ENCODE peak calls at places on chromosomes 3 and 15, in seven cellular contexts. One of them, this sample, is unnamed.

GRCh38 chr3:21704796-21705195 is 46.2 kb downstream of the ZNF385D start:
- DNase-seq in mucosa of descending colon: no peak
- DNase-seq in T-helper 9 cell: no peak
- DNase-seq in effector CD8-positive, alpha-beta T cell: no peak
- DNase-seq in anterior cingulate cortex: no peak
- DNase-seq in NCI-H510A treated with DMSO at 0.1 percent for 48 hours: no peak
- DNase-seq in stimulated activated CD4-positive, alpha-beta T cell treated with anti-CD3 and anti-CD28 coated beads, Interleukin-1b, Interleukin-23, amount 100 ng/mL, for 4 hours: no peak
- DNase-seq in this sample: no peak

GRCh38 chr3:25493786-25494185 is 65.7 kb downstream of the RARB start:
- DNase-seq in mucosa of descending colon: no peak
- DNase-seq in T-helper 9 cell: no peak
- DNase-seq in effector CD8-positive, alpha-beta T cell: no peak
- DNase-seq in anterior cingulate cortex: no peak
- DNase-seq in NCI-H510A treated with DMSO at 0.1 percent for 48 hours: no peak
- DNase-seq in stimulated activated CD4-positive, alpha-beta T cell treated with anti-CD3 and anti-CD28 coated beads, Interleukin-1b, Interleukin-23, amount 100 ng/mL, for 4 hours: no peak
- DNase-seq in this sample: no peak

GRCh38 chr3:66053009-66053782 is 14.5 kb upstream of the MAGI1 start:
- DNase-seq in mucosa of descending colon: no peak
- DNase-seq in T-helper 9 cell: no peak
- DNase-seq in effector CD8-positive, alpha-beta T cell: no peak
- DNase-seq in anterior cingulate cortex: no peak
- DNase-seq in NCI-H510A treated with DMSO at 0.1 percent for 48 hours: no peak
- DNase-seq in stimulated activated CD4-positive, alpha-beta T cell treated with anti-CD3 and anti-CD28 coated beads, Interleukin-1b, Interleukin-23, amount 100 ng/mL, for 4 hours: no peak
- DNase-seq in this sample: no peak

GRCh38 chr3:14301558-14301957 is 100.8 kb upstream of the SLC6A6 start:
- DNase-seq in mucosa of descending colon: no peak
- DNase-seq in T-helper 9 cell: no peak
- DNase-seq in effector CD8-positive, alpha-beta T cell: no peak
- DNase-seq in anterior cingulate cortex: no peak
- DNase-seq in NCI-H510A treated with DMSO at 0.1 percent for 48 hours: no peak
- DNase-seq in stimulated activated CD4-positive, alpha-beta T cell treated with anti-CD3 and anti-CD28 coated beads, Interleukin-1b, Interleukin-23, amount 100 ng/mL, for 4 hours: no peak
- DNase-seq in this sample: no peak

GRCh38 chr3:48716508-48716981 is 476 bp downstream of the IP6K2 start:
- DNase-seq in mucosa of descending colon: peak
- DNase-seq in T-helper 9 cell: peak
- DNase-seq in effector CD8-positive, alpha-beta T cell: no peak
- DNase-seq in anterior cingulate cortex: peak
- DNase-seq in NCI-H510A treated with DMSO at 0.1 percent for 48 hours: no peak
- DNase-seq in stimulated activated CD4-positive, alpha-beta T cell treated with anti-CD3 and anti-CD28 coated beads, Interleukin-1b, Interleukin-23, amount 100 ng/mL, for 4 hours: no peak
- DNase-seq in this sample: no peak

GRCh38 chr3:19348929-19349564 is 200.7 kb downstream of the KCNH8 start:
- DNase-seq in mucosa of descending colon: no peak
- DNase-seq in T-helper 9 cell: no peak
- DNase-seq in effector CD8-positive, alpha-beta T cell: no peak
- DNase-seq in anterior cingulate cortex: no peak
- DNase-seq in NCI-H510A treated with DMSO at 0.1 percent for 48 hours: peak
- DNase-seq in stimulated activated CD4-positive, alpha-beta T cell treated with anti-CD3 and anti-CD28 coated beads, Interleukin-1b, Interleukin-23, amount 100 ng/mL, for 4 hours: no peak
- DNase-seq in this sample: no peak

GRCh38 chr15:79970921-79971434 is at the start of gene BCL2A1:
- DNase-seq in mucosa of descending colon: no peak
- DNase-seq in T-helper 9 cell: peak
- DNase-seq in effector CD8-positive, alpha-beta T cell: no peak
- DNase-seq in anterior cingulate cortex: peak
- DNase-seq in NCI-H510A treated with DMSO at 0.1 percent for 48 hours: no peak
- DNase-seq in stimulated activated CD4-positive, alpha-beta T cell treated with anti-CD3 and anti-CD28 coated beads, Interleukin-1b, Interleukin-23, amount 100 ng/mL, for 4 hours: peak
- DNase-seq in this sample: peak

GRCh38 chr15:90401499-90401898 is 13.5 kb downstream of the IQGAP1 start:
- DNase-seq in mucosa of descending colon: no peak
- DNase-seq in T-helper 9 cell: no peak
- DNase-seq in effector CD8-positive, alpha-beta T cell: no peak
- DNase-seq in anterior cingulate cortex: no peak
- DNase-seq in NCI-H510A treated with DMSO at 0.1 percent for 48 hours: peak
- DNase-seq in stimulated activated CD4-positive, alpha-beta T cell treated with anti-CD3 and anti-CD28 coated beads, Interleukin-1b, Interleukin-23, amount 100 ng/mL, for 4 hours: no peak
- DNase-seq in this sample: no peak

GRCh38 chr3:105747056-105747455 is 121.8 kb downstream of the CBLB start:
- DNase-seq in mucosa of descending colon: no peak
- DNase-seq in T-helper 9 cell: no peak
- DNase-seq in effector CD8-positive, alpha-beta T cell: no peak
- DNase-seq in anterior cingulate cortex: no peak
- DNase-seq in NCI-H510A treated with DMSO at 0.1 percent for 48 hours: no peak
- DNase-seq in stimulated activated CD4-positive, alpha-beta T cell treated with anti-CD3 and anti-CD28 coated beads, Interleukin-1b, Interleukin-23, amount 100 ng/mL, for 4 hours: no peak
- DNase-seq in this sample: no peak

GRCh38 chr3:118970819-118971218 is 63.8 kb downstream of the IGSF11 start:
- DNase-seq in mucosa of descending colon: no peak
- DNase-seq in T-helper 9 cell: no peak
- DNase-seq in effector CD8-positive, alpha-beta T cell: no peak
- DNase-seq in anterior cingulate cortex: no peak
- DNase-seq in NCI-H510A treated with DMSO at 0.1 percent for 48 hours: no peak
- DNase-seq in stimulated activated CD4-positive, alpha-beta T cell treated with anti-CD3 and anti-CD28 coated beads, Interleukin-1b, Interleukin-23, amount 100 ng/mL, for 4 hours: no peak
- DNase-seq in this sample: no peak

GRCh38 chr3:37779289-37780152 is 82.2 kb upstream of the CTDSPL start:
- DNase-seq in mucosa of descending colon: no peak
- DNase-seq in T-helper 9 cell: no peak
- DNase-seq in effector CD8-positive, alpha-beta T cell: no peak
- DNase-seq in anterior cingulate cortex: no peak
- DNase-seq in NCI-H510A treated with DMSO at 0.1 percent for 48 hours: peak
- DNase-seq in stimulated activated CD4-positive, alpha-beta T cell treated with anti-CD3 and anti-CD28 coated beads, Interleukin-1b, Interleukin-23, amount 100 ng/mL, for 4 hours: no peak
- DNase-seq in this sample: no peak

GRCh38 chr15:45199136-45199810 is 11.5 kb upstream of the SHF start:
- DNase-seq in mucosa of descending colon: peak
- DNase-seq in T-helper 9 cell: peak
- DNase-seq in effector CD8-positive, alpha-beta T cell: peak
- DNase-seq in anterior cingulate cortex: peak
- DNase-seq in NCI-H510A treated with DMSO at 0.1 percent for 48 hours: peak
- DNase-seq in stimulated activated CD4-positive, alpha-beta T cell treated with anti-CD3 and anti-CD28 coated beads, Interleukin-1b, Interleukin-23, amount 100 ng/mL, for 4 hours: peak
- DNase-seq in this sample: peak

GRCh38 chr3:16134173-16134928 is 40.1 kb upstream of the GALNT15 start:
- DNase-seq in mucosa of descending colon: no peak
- DNase-seq in T-helper 9 cell: no peak
- DNase-seq in effector CD8-positive, alpha-beta T cell: no peak
- DNase-seq in anterior cingulate cortex: no peak
- DNase-seq in NCI-H510A treated with DMSO at 0.1 percent for 48 hours: no peak
- DNase-seq in stimulated activated CD4-positive, alpha-beta T cell treated with anti-CD3 and anti-CD28 coated beads, Interleukin-1b, Interleukin-23, amount 100 ng/mL, for 4 hours: no peak
- DNase-seq in this sample: no peak

GRCh38 chr3:67602816-67603215 is 51.6 kb downstream of the SUCLG2 start:
- DNase-seq in mucosa of descending colon: no peak
- DNase-seq in T-helper 9 cell: no peak
- DNase-seq in effector CD8-positive, alpha-beta T cell: no peak
- DNase-seq in anterior cingulate cortex: no peak
- DNase-seq in NCI-H510A treated with DMSO at 0.1 percent for 48 hours: no peak
- DNase-seq in stimulated activated CD4-positive, alpha-beta T cell treated with anti-CD3 and anti-CD28 coated beads, Interleukin-1b, Interleukin-23, amount 100 ng/mL, for 4 hours: no peak
- DNase-seq in this sample: no peak

GRCh38 chr15:89845305-89845893 is 30.7 kb upstream of the ANPEP start:
- DNase-seq in mucosa of descending colon: no peak
- DNase-seq in T-helper 9 cell: no peak
- DNase-seq in effector CD8-positive, alpha-beta T cell: no peak
- DNase-seq in anterior cingulate cortex: no peak
- DNase-seq in NCI-H510A treated with DMSO at 0.1 percent for 48 hours: no peak
- DNase-seq in stimulated activated CD4-positive, alpha-beta T cell treated with anti-CD3 and anti-CD28 coated beads, Interleukin-1b, Interleukin-23, amount 100 ng/mL, for 4 hours: no peak
- DNase-seq in this sample: no peak

GRCh38 chr15:52794665-52795463 is 4.7 kb upstream of the ONECUT1 start:
- DNase-seq in mucosa of descending colon: no peak
- DNase-seq in T-helper 9 cell: no peak
- DNase-seq in effector CD8-positive, alpha-beta T cell: no peak
- DNase-seq in anterior cingulate cortex: no peak
- DNase-seq in NCI-H510A treated with DMSO at 0.1 percent for 48 hours: no peak
- DNase-seq in stimulated activated CD4-positive, alpha-beta T cell treated with anti-CD3 and anti-CD28 coated beads, Interleukin-1b, Interleukin-23, amount 100 ng/mL, for 4 hours: no peak
- DNase-seq in this sample: no peak

GRCh38 chr3:41881233-41881821 is 80.6 kb downstream of the ULK4 start:
- DNase-seq in mucosa of descending colon: no peak
- DNase-seq in T-helper 9 cell: no peak
- DNase-seq in effector CD8-positive, alpha-beta T cell: no peak
- DNase-seq in anterior cingulate cortex: no peak
- DNase-seq in NCI-H510A treated with DMSO at 0.1 percent for 48 hours: peak
- DNase-seq in stimulated activated CD4-positive, alpha-beta T cell treated with anti-CD3 and anti-CD28 coated beads, Interleukin-1b, Interleukin-23, amount 100 ng/mL, for 4 hours: no peak
- DNase-seq in this sample: no peak

GRCh38 chr15:74657846-74658245 is 38.0 kb downstream of the EDC3 start:
- DNase-seq in mucosa of descending colon: no peak
- DNase-seq in T-helper 9 cell: no peak
- DNase-seq in effector CD8-positive, alpha-beta T cell: no peak
- DNase-seq in anterior cingulate cortex: no peak
- DNase-seq in NCI-H510A treated with DMSO at 0.1 percent for 48 hours: no peak
- DNase-seq in stimulated activated CD4-positive, alpha-beta T cell treated with anti-CD3 and anti-CD28 coated beads, Interleukin-1b, Interleukin-23, amount 100 ng/mL, for 4 hours: no peak
- DNase-seq in this sample: no peak

This sample was measured in T-helper 17 cell.